ENCODE peak calls at places on chromosomes 3 and 15, in five cellular contexts. S, C, J, B and Q are unnamed samples.

GRCh38 chr3:49295489-49296058 is 18.5 kb upstream of the C3orf62 start:
- DNase-seq in S (peak; percentile 6), C (peak; percentile 37), J (no peak), B (peak; percentile 60), Q (peak; percentile 28)

GRCh38 chr3:169289303-169289702 is 374.2 kb downstream of the MECOM start:
- DNase-seq in S (no peak), C (no peak), J (peak; percentile 26), B (no peak), Q (no peak)

GRCh38 chr3:125072310-125072709 is 16.5 kb upstream of the HEG1 start:
- DNase-seq in S (no peak), C (no peak), J (no peak), B (peak; percentile 48), Q (no peak)

GRCh38 chr3:54826255-54826691 is 101.6 kb downstream of the LRTM1 start:
- DNase-seq in S (no peak), C (no peak), J (no peak), B (peak; percentile 10), Q (no peak)

GRCh38 chr3:184132947-184133346 is 2.2 kb upstream of the EIF2B5 start:
- DNase-seq in S (no peak), C (no peak), J (no peak), B (no peak), Q (no peak)

GRCh38 chr3:48219543-48219942 is 3.8 kb upstream of the CAMP start:
- DNase-seq in S (no peak), C (no peak), J (no peak), B (peak; percentile 10), Q (no peak)

GRCh38 chr3:60555704-60556340 is 695.4 kb downstream of the FHIT start:
- DNase-seq in S (no peak), C (no peak), J (no peak), B (peak; percentile 32), Q (no peak)

GRCh38 chr15:64844576-64845140 is 2.9 kb downstream of the PLEKHO2 start:
- DNase-seq in S (no peak), C (no peak), J (no peak), B (no peak), Q (no peak)

GRCh38 chr3:87227104-87227834 is at the start of gene CHMP2B:
- DNase-seq in S (peak; percentile 88), C (peak; percentile 81), J (peak; percentile 66), B (peak; percentile 94), Q (peak; percentile 80)